ENCODE peak calls at places on chromosome 13, in five cellular contexts. L is foreskin fibroblast; W is stimulated activated CD4-positive, alpha-beta T cell treated with anti-CD3 and anti-CD28 coated beads, Interleukin-1b, Interleukin-23, amount 100 ng/mL, for 1 hour; N is choroid plexus epithelial cell; T is fibroblast of mammary gland. X is an unnamed sample.

GRCh38 chr13:76944457-76944856 is 3.9 kb upstream of the ACOD1 start:
- DNase-seq in T (peak), L (peak), W (no peak), N (peak), X (no peak)

GRCh38 chr13:61900033-61900432 is 484.4 kb upstream of the PCDH20 start:
- DNase-seq in W (no peak), N (no peak), T (no peak), L (no peak), X (no peak)

GRCh38 chr13:98877936-98878335 is 99.9 kb downstream of the DOCK9 start:
- DNase-seq in T (no peak), N (no peak), L (no peak), W (no peak), X (no peak)

GRCh38 chr13:34340534-34340933 is 522.6 kb downstream of the RFC3 start:
- DNase-seq in N (peak), T (peak), W (no peak), L (peak), X (no peak)

GRCh38 chr13:98083507-98083906 is 59.4 kb upstream of the FARP1 start:
- DNase-seq in T (peak), W (no peak), N (peak), L (peak), X (no peak)

GRCh38 chr13:113398963-113399754 is 35.2 kb upstream of the GRTP1 start:
- DNase-seq in N (peak), W (no peak), L (no peak), T (no peak), X (no peak)

GRCh38 chr13:106499905-106500304 is 35.6 kb downstream of the EFNB2 start:
- DNase-seq in N (peak), L (peak), T (peak), W (no peak), X (no peak)

GRCh38 chr13:112977091-112977490 is 8.1 kb downstream of the MCF2L start:
- DNase-seq in N (no peak), W (no peak), T (no peak), L (no peak), X (no peak)

GRCh38 chr13:26983533-26984315 is 187.9 kb downstream of the USP12 start:
- DNase-seq in T (no peak), L (no peak), N (no peak), W (no peak), X (no peak)

GRCh38 chr13:21837841-21838551 is 167.1 kb downstream of the FGF9 start:
- DNase-seq in N (no peak), T (no peak), L (no peak), W (no peak), X (no peak)

GRCh38 chr13:64924401-64924800 is 2305.7 kb downstream of the PCDH9 start:
- DNase-seq in N (no peak), W (no peak), L (no peak), T (no peak), X (no peak)

GRCh38 chr13:51283361-51283760 is 56.1 kb upstream of the SERPINE3 start:
- DNase-seq in W (no peak), L (no peak), N (no peak), T (no peak), X (no peak)

GRCh38 chr13:109904218-109904617 is 117.8 kb upstream of the IRS2 start:
- DNase-seq in W (no peak), N (no peak), L (no peak), T (peak), X (no peak)

GRCh38 chr13:110006304-110006703 is 219.9 kb upstream of the IRS2 start:
- DNase-seq in T (peak), W (no peak), N (peak), L (no peak), X (no peak)

GRCh38 chr13:37068962-37069361 is 9.5 kb upstream of the SUPT20H start:
- DNase-seq in T (peak), W (no peak), N (peak), L (no peak), X (no peak)

GRCh38 chr13:29749401-29750177 is 100.8 kb downstream of the UBL3 start:
- DNase-seq in W (no peak), N (peak), T (peak), L (peak), X (no peak)

GRCh38 chr13:100398360-100398759 is 190.2 kb downstream of the GGACT start:
- DNase-seq in T (no peak), W (no peak), N (no peak), L (no peak), X (no peak)

GRCh38 chr13:36074659-36075058 is 56.5 kb downstream of the DCLK1 start:
- DNase-seq in T (no peak), W (no peak), N (no peak), L (no peak), X (no peak)

GRCh38 chr13:59178344-59178743 is 985.4 kb downstream of the DIAPH3 start:
- DNase-seq in L (no peak), W (no peak), N (peak), T (peak), X (no peak)

GRCh38 chr13:50829896-50830295 is 13.6 kb downstream of the DLEU7 start:
- DNase-seq in N (peak), W (no peak), T (peak), L (peak), X (no peak)

GRCh38 chr13:48890386-48890785 is 85.3 kb upstream of the FNDC3A start:
- DNase-seq in W (no peak), N (no peak), L (peak), T (peak), X (no peak)

GRCh38 chr13:43006893-43007631 is 15.0 kb upstream of the EPSTI1 start:
- DNase-seq in T (peak), N (peak), L (peak), W (no peak), X (no peak)

GRCh38 chr13:109787135-109787954 is 962 bp upstream of the IRS2 start:
- DNase-seq in N (peak), W (no peak), T (peak), L (no peak), X (no peak)

GRCh38 chr13:98647121-98647520 is 70.2 kb upstream of the STK24 start:
- DNase-seq in T (no peak), L (no peak), W (no peak), N (no peak), X (no peak)

GRCh38 chr13:111904166-111904565 is 162.8 kb upstream of the SOX1 start:
- DNase-seq in L (no peak), W (no peak), N (no peak), T (no peak), X (no peak)

GRCh38 chr13:26968431-26969335 is 202.9 kb downstream of the USP12 start:
- DNase-seq in W (no peak), T (peak), N (no peak), L (no peak), X (no peak)

GRCh38 chr13:36819811-36820140 is 754 bp downstream of the RFXAP start:
- DNase-seq in N (peak), T (peak), W (no peak), L (peak), X (no peak)

GRCh38 chr13:32468502-32469147 is 40.7 kb upstream of the N4BP2L1 start:
- DNase-seq in T (no peak), N (no peak), L (no peak), W (no peak), X (no peak)